ENCODE peak calls at places on chromosomes 2 and 18, in nine cellular contexts. One of them, this sample, is unnamed.

GRCh38 chr2:170818294-170819104 is 1.8 kb downstream of the GAD1 start:
- DNase-seq in tibial nerve: no peak
- DNase-seq in DND-41: no peak
- DNase-seq in Calu3: peak; percentile 25
- DNase-seq in OCI-LY7: no peak
- DNase-seq in pancreas: peak; percentile 69
- DNase-seq in cardiac fibroblast: no peak
- DNase-seq in kidney epithelial cell: no peak
- DNase-seq in progenitor cell of endocrine pancreas: no peak
- DNase-seq in this sample: no peak

GRCh38 chr2:105961599-105962146 is 217.0 kb downstream of the NCK2 start:
- DNase-seq in tibial nerve: no peak
- DNase-seq in DND-41: no peak
- DNase-seq in Calu3: no peak
- DNase-seq in OCI-LY7: no peak
- DNase-seq in pancreas: no peak
- DNase-seq in cardiac fibroblast: no peak
- DNase-seq in kidney epithelial cell: no peak
- DNase-seq in progenitor cell of endocrine pancreas: no peak
- DNase-seq in this sample: no peak

GRCh38 chr2:81077396-81077795 is 772.8 kb upstream of the LRRTM1 start:
- DNase-seq in tibial nerve: no peak
- DNase-seq in DND-41: no peak
- DNase-seq in Calu3: no peak
- DNase-seq in OCI-LY7: no peak
- DNase-seq in pancreas: no peak
- DNase-seq in cardiac fibroblast: no peak
- DNase-seq in kidney epithelial cell: no peak
- DNase-seq in progenitor cell of endocrine pancreas: no peak
- DNase-seq in this sample: no peak

GRCh38 chr18:23136326-23137092 is 1.2 kb downstream of the CABLES1 start:
- DNase-seq in tibial nerve: peak; percentile 42
- DNase-seq in DND-41: no peak
- DNase-seq in Calu3: peak; percentile 34
- DNase-seq in OCI-LY7: no peak
- DNase-seq in pancreas: peak; percentile 84
- DNase-seq in cardiac fibroblast: peak; percentile 35
- DNase-seq in kidney epithelial cell: no peak
- DNase-seq in progenitor cell of endocrine pancreas: peak; percentile 19
- DNase-seq in this sample: no peak

GRCh38 chr2:133157141-133157540 is 411.1 kb downstream of the NCKAP5 start:
- DNase-seq in tibial nerve: no peak
- DNase-seq in DND-41: no peak
- DNase-seq in Calu3: no peak
- DNase-seq in OCI-LY7: no peak
- DNase-seq in pancreas: no peak
- DNase-seq in cardiac fibroblast: no peak
- DNase-seq in kidney epithelial cell: no peak
- DNase-seq in progenitor cell of endocrine pancreas: no peak
- DNase-seq in this sample: no peak

GRCh38 chr2:33425660-33426059 is 50.8 kb upstream of the RASGRP3 start:
- DNase-seq in tibial nerve: no peak
- DNase-seq in DND-41: no peak
- DNase-seq in Calu3: no peak
- DNase-seq in OCI-LY7: no peak
- DNase-seq in pancreas: no peak
- DNase-seq in cardiac fibroblast: peak; percentile 34
- DNase-seq in kidney epithelial cell: no peak
- DNase-seq in progenitor cell of endocrine pancreas: no peak
- DNase-seq in this sample: no peak

GRCh38 chr2:98909381-98910211 is 26.4 kb downstream of the CRACDL start:
- DNase-seq in tibial nerve: no peak
- DNase-seq in DND-41: no peak
- DNase-seq in Calu3: peak; percentile 77
- DNase-seq in OCI-LY7: peak; percentile 79
- DNase-seq in pancreas: peak; percentile 96
- DNase-seq in cardiac fibroblast: peak; percentile 90
- DNase-seq in kidney epithelial cell: peak; percentile 48
- DNase-seq in progenitor cell of endocrine pancreas: peak; percentile 69
- DNase-seq in this sample: no peak

GRCh38 chr2:233422050-233422639 is 67.9 kb downstream of the DGKD start:
- DNase-seq in tibial nerve: no peak
- DNase-seq in DND-41: peak; percentile 56
- DNase-seq in Calu3: peak; percentile 85
- DNase-seq in OCI-LY7: peak; percentile 83
- DNase-seq in pancreas: no peak
- DNase-seq in cardiac fibroblast: no peak
- DNase-seq in kidney epithelial cell: no peak
- DNase-seq in progenitor cell of endocrine pancreas: no peak
- DNase-seq in this sample: no peak

GRCh38 chr2:28117104-28117596 is 226.6 kb downstream of the BABAM2 start:
- DNase-seq in tibial nerve: no peak
- DNase-seq in DND-41: no peak
- DNase-seq in Calu3: peak; percentile 16
- DNase-seq in OCI-LY7: no peak
- DNase-seq in pancreas: no peak
- DNase-seq in cardiac fibroblast: no peak
- DNase-seq in kidney epithelial cell: peak; percentile 87
- DNase-seq in progenitor cell of endocrine pancreas: no peak
- DNase-seq in this sample: no peak

GRCh38 chr2:158624961-158625360 is 168.2 kb downstream of the PKP4 start:
- DNase-seq in tibial nerve: no peak
- DNase-seq in DND-41: no peak
- DNase-seq in Calu3: no peak
- DNase-seq in OCI-LY7: no peak
- DNase-seq in pancreas: peak; percentile 36
- DNase-seq in cardiac fibroblast: no peak
- DNase-seq in kidney epithelial cell: no peak
- DNase-seq in progenitor cell of endocrine pancreas: no peak
- DNase-seq in this sample: no peak

GRCh38 chr2:99883356-99883867 is 259.0 kb downstream of the AFF3 start:
- DNase-seq in tibial nerve: no peak
- DNase-seq in DND-41: no peak
- DNase-seq in Calu3: no peak
- DNase-seq in OCI-LY7: no peak
- DNase-seq in pancreas: no peak
- DNase-seq in cardiac fibroblast: no peak
- DNase-seq in kidney epithelial cell: no peak
- DNase-seq in progenitor cell of endocrine pancreas: no peak
- DNase-seq in this sample: no peak

GRCh38 chr2:146677280-146677679 is 1167.5 kb upstream of the ACVR2A start:
- DNase-seq in tibial nerve: no peak
- DNase-seq in DND-41: no peak
- DNase-seq in Calu3: peak; percentile 6
- DNase-seq in OCI-LY7: no peak
- DNase-seq in pancreas: no peak
- DNase-seq in cardiac fibroblast: no peak
- DNase-seq in kidney epithelial cell: no peak
- DNase-seq in progenitor cell of endocrine pancreas: no peak
- DNase-seq in this sample: no peak

GRCh38 chr2:11534746-11535484 is 1.1 kb downstream of the GREB1 start:
- DNase-seq in tibial nerve: no peak
- DNase-seq in DND-41: no peak
- DNase-seq in Calu3: no peak
- DNase-seq in OCI-LY7: no peak
- DNase-seq in pancreas: no peak
- DNase-seq in cardiac fibroblast: no peak
- DNase-seq in kidney epithelial cell: no peak
- DNase-seq in progenitor cell of endocrine pancreas: no peak
- DNase-seq in this sample: no peak
- TF ChIP-seq CTCF in tibial nerve: no peak
- TF ChIP-seq CTCF in DND-41: peak; percentile 37
- TF ChIP-seq CTCF in Calu3: no peak
- TF ChIP-seq CTCF in OCI-LY7: peak; percentile 62
- TF ChIP-seq CTCF in pancreas: peak; percentile 6
- TF ChIP-seq CTCF in cardiac fibroblast: peak; percentile 24
- TF ChIP-seq CTCF in kidney epithelial cell: peak; percentile 11
- TF ChIP-seq CTCF in progenitor cell of endocrine pancreas: peak; percentile 45
- TF ChIP-seq CTCF in this sample: peak; percentile 32

GRCh38 chr2:79275863-79276262 is 116.3 kb upstream of the REG3A start:
- DNase-seq in tibial nerve: no peak
- DNase-seq in DND-41: no peak
- DNase-seq in Calu3: no peak
- DNase-seq in OCI-LY7: no peak
- DNase-seq in pancreas: no peak
- DNase-seq in cardiac fibroblast: no peak
- DNase-seq in kidney epithelial cell: no peak
- DNase-seq in progenitor cell of endocrine pancreas: no peak
- DNase-seq in this sample: no peak

GRCh38 chr2:79271456-79271855 is 111.9 kb upstream of the REG3A start:
- DNase-seq in tibial nerve: no peak
- DNase-seq in DND-41: no peak
- DNase-seq in Calu3: no peak
- DNase-seq in OCI-LY7: no peak
- DNase-seq in pancreas: no peak
- DNase-seq in cardiac fibroblast: no peak
- DNase-seq in kidney epithelial cell: no peak
- DNase-seq in progenitor cell of endocrine pancreas: no peak
- DNase-seq in this sample: no peak

GRCh38 chr2:79272616-79273015 is 113.1 kb upstream of the REG3A start:
- DNase-seq in tibial nerve: no peak
- DNase-seq in DND-41: no peak
- DNase-seq in Calu3: no peak
- DNase-seq in OCI-LY7: no peak
- DNase-seq in pancreas: no peak
- DNase-seq in cardiac fibroblast: no peak
- DNase-seq in kidney epithelial cell: no peak
- DNase-seq in progenitor cell of endocrine pancreas: no peak
- DNase-seq in this sample: no peak

DNA sequence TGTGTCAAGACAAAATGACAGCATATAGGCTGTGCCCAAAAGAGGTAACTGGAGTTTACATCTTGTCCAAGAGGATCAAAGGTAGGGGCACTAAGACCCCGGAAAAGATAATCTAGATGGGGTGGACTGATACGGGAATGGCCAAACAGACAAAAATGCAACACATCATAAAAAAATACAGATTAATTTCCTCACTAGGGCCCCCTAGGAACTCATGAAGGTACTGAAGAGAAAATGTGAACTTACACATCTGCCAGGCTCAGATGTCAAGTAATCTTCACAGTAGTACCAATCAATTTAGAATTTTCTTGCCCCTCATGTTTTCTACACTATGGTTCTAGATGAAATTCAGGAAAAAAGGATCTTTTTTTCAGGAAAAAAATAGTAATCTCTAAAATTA is 115.6 kb upstream of the REG3A start:
- DNase-seq in tibial nerve: no peak
- DNase-seq in DND-41: no peak
- DNase-seq in Calu3: no peak
- DNase-seq in OCI-LY7: no peak
- DNase-seq in pancreas: no peak
- DNase-seq in cardiac fibroblast: no peak
- DNase-seq in kidney epithelial cell: no peak
- DNase-seq in progenitor cell of endocrine pancreas: no peak
- DNase-seq in this sample: no peak
- TF ChIP-seq CTCF in tibial nerve: no peak
- TF ChIP-seq CTCF in DND-41: no peak
- TF ChIP-seq CTCF in Calu3: no peak
- TF ChIP-seq CTCF in OCI-LY7: peak; percentile 33
- TF ChIP-seq CTCF in pancreas: no peak
- TF ChIP-seq CTCF in cardiac fibroblast: no peak
- TF ChIP-seq CTCF in kidney epithelial cell: no peak
- TF ChIP-seq CTCF in progenitor cell of endocrine pancreas: peak; percentile 31
- TF ChIP-seq CTCF in this sample: no peak

GRCh38 chr2:207768168-207768890 is 1.4 kb downstream of the FZD5 start:
- DNase-seq in tibial nerve: peak; percentile 16
- DNase-seq in DND-41: no peak
- DNase-seq in Calu3: peak; percentile 37
- DNase-seq in OCI-LY7: no peak
- DNase-seq in pancreas: peak; percentile 86
- DNase-seq in cardiac fibroblast: peak; percentile 58
- DNase-seq in kidney epithelial cell: no peak
- DNase-seq in progenitor cell of endocrine pancreas: peak; percentile 36
- DNase-seq in this sample: no peak

GRCh38 chr2:207766697-207767460 is 2.8 kb downstream of the FZD5 start:
- DNase-seq in tibial nerve: no peak
- DNase-seq in DND-41: no peak
- DNase-seq in Calu3: peak; percentile 58
- DNase-seq in OCI-LY7: no peak
- DNase-seq in pancreas: peak; percentile 82
- DNase-seq in cardiac fibroblast: no peak
- DNase-seq in kidney epithelial cell: no peak
- DNase-seq in progenitor cell of endocrine pancreas: peak; percentile 29
- DNase-seq in this sample: no peak

GRCh38 chr2:207765960-207766582 is 3.6 kb downstream of the FZD5 start:
- DNase-seq in tibial nerve: no peak
- DNase-seq in DND-41: no peak
- DNase-seq in Calu3: no peak
- DNase-seq in OCI-LY7: no peak
- DNase-seq in pancreas: no peak
- DNase-seq in cardiac fibroblast: no peak
- DNase-seq in kidney epithelial cell: no peak
- DNase-seq in progenitor cell of endocrine pancreas: no peak
- DNase-seq in this sample: no peak

GRCh38 chr2:207768891-207769596 is 662 bp downstream of the FZD5 start:
- DNase-seq in tibial nerve: peak; percentile 18
- DNase-seq in DND-41: peak; percentile 26
- DNase-seq in Calu3: peak; percentile 43
- DNase-seq in OCI-LY7: no peak
- DNase-seq in pancreas: no peak
- DNase-seq in cardiac fibroblast: peak; percentile 35
- DNase-seq in kidney epithelial cell: no peak
- DNase-seq in progenitor cell of endocrine pancreas: no peak
- DNase-seq in this sample: no peak

DNA sequence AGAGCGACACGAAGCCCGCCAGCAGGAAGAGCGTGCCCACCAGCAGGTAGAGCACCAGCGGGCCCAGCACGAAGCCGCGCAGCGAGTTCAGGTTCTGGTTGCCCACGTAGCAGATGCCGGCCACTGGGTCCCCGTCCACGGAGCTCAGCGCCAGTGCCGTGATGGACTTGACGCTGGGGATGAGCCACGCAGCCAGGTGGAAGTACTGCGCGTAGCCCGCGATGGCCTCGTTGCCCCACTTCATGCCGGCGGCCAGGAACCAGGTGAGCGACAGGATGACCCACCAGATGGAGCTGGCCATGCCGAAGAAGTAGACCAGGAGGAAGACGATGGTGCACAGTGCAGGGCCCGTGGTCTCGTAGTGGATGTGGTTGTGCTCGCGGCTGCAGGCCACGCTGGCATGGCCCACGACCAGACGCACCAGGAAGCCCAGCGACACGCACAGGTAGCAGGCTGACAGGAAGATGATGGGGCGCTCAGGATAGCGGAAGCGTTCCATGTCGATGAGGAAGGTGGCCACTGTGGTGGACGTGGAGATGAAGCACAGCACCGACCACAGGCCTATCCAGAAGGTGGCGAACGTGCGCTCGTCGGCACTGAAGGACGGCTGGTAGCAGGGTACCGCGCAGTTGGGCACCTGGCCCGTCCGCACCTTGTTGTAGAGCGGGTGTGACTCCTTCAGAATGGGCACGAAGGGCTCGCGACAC is 2.1 kb downstream of the FZD5 start:
- DNase-seq in tibial nerve: peak; percentile 14
- DNase-seq in DND-41: no peak
- DNase-seq in Calu3: peak; percentile 79
- DNase-seq in OCI-LY7: no peak
- DNase-seq in pancreas: peak; percentile 84
- DNase-seq in cardiac fibroblast: peak; percentile 30
- DNase-seq in kidney epithelial cell: no peak
- DNase-seq in progenitor cell of endocrine pancreas: peak; percentile 31
- DNase-seq in this sample: peak; percentile 93
- TF ChIP-seq CTCF in tibial nerve: no peak
- TF ChIP-seq CTCF in DND-41: no peak
- TF ChIP-seq CTCF in Calu3: peak; percentile 22
- TF ChIP-seq CTCF in OCI-LY7: no peak
- TF ChIP-seq CTCF in pancreas: no peak
- TF ChIP-seq CTCF in cardiac fibroblast: peak; percentile 33
- TF ChIP-seq CTCF in kidney epithelial cell: peak; percentile 59
- TF ChIP-seq CTCF in progenitor cell of endocrine pancreas: peak; percentile 30
- TF ChIP-seq CTCF in this sample: peak; percentile 74

GRCh38 chr2:119333833-119334232 is 32.8 kb downstream of the C2orf76 start:
- DNase-seq in tibial nerve: no peak
- DNase-seq in DND-41: no peak
- DNase-seq in Calu3: no peak
- DNase-seq in OCI-LY7: no peak
- DNase-seq in pancreas: no peak
- DNase-seq in cardiac fibroblast: no peak
- DNase-seq in kidney epithelial cell: no peak
- DNase-seq in progenitor cell of endocrine pancreas: no peak
- DNase-seq in this sample: no peak
- TF ChIP-seq CTCF in tibial nerve: no peak
- TF ChIP-seq CTCF in DND-41: no peak
- TF ChIP-seq CTCF in Calu3: no peak
- TF ChIP-seq CTCF in OCI-LY7: no peak
- TF ChIP-seq CTCF in pancreas: no peak
- TF ChIP-seq CTCF in cardiac fibroblast: no peak
- TF ChIP-seq CTCF in kidney epithelial cell: no peak
- TF ChIP-seq CTCF in progenitor cell of endocrine pancreas: no peak
- TF ChIP-seq CTCF in this sample: no peak